ENCODE peak calls at places on chromosome 9, in eight cellular contexts. Y is head of caudate nucleus; R is activated T-cell treated with anti-CD3 and anti-CD28 coated beads, Interleukin-2, amount 50 U/mL, for 72 hours; Z is stimulated activated CD8-positive, alpha-beta memory T cell treated with anti-CD3 and anti-CD28 coated beads, Interleukin-4, amount 100 ng/mL, for 1 hour; K is thyroid gland; E is HTR-8/SVneo; V is ACHN; J is cardiac muscle cell. B is an unnamed sample.

GRCh38 chr9:122360891-122361290 is 9.9 kb upstream of the PTGS1 start:
- DNase-seq in E (no peak), Y (no peak), Z (no peak), J (peak), V (no peak), R (peak), K (no peak), B (no peak)

GRCh38 chr9:100601216-100601615 is 23.3 kb downstream of the CAVIN4 start:
- DNase-seq in R (peak), E (peak), Y (peak), V (peak), J (peak), K (no peak), Z (no peak), B (peak)

GRCh38 chr9:104774132-104774531 is 10.2 kb downstream of the NIPSNAP3B start:
- DNase-seq in R (no peak), K (no peak), Y (no peak), E (no peak), Z (no peak), V (no peak), J (no peak), B (no peak)

GRCh38 chr9:20598367-20598766 is 23.9 kb downstream of the MLLT3 start:
- DNase-seq in V (no peak), E (no peak), Y (no peak), K (no peak), J (no peak), R (no peak), Z (no peak), B (no peak)

GRCh38 chr9:105088499-105088898 is 156.0 kb upstream of the SLC44A1 start:
- DNase-seq in Z (no peak), R (no peak), E (no peak), Y (no peak), V (no peak), K (no peak), J (no peak), B (no peak)

GRCh38 chr9:6877671-6878161 is 119.9 kb downstream of the KDM4C start:
- DNase-seq in R (no peak), V (peak), Z (no peak), E (no peak), J (peak), K (no peak), Y (no peak), B (no peak)

GRCh38 chr9:23117621-23118020 is 671.0 kb downstream of the DMRTA1 start:
- DNase-seq in Z (no peak), J (no peak), Y (no peak), R (no peak), V (peak), K (no peak), E (no peak), B (no peak)

GRCh38 chr9:134774991-134775540 is 105.5 kb upstream of the FCN2 start:
- DNase-seq in K (no peak), Z (no peak), E (no peak), V (no peak), R (no peak), Y (no peak), J (no peak), B (no peak)

GRCh38 chr9:21579209-21579608 is 97.1 kb upstream of the IFNE start:
- DNase-seq in K (no peak), Z (no peak), J (peak), V (no peak), E (no peak), Y (no peak), R (peak), B (no peak)

GRCh38 chr9:75105841-75106240 is 17.5 kb downstream of the OSTF1 start:
- DNase-seq in V (no peak), J (peak), Y (no peak), E (no peak), Z (no peak), R (no peak), K (no peak), B (no peak)

GRCh38 chr9:116689633-116690032 is 2.5 kb downstream of the TRIM32 start:
- DNase-seq in R (no peak), J (no peak), Z (no peak), Y (no peak), E (no peak), V (no peak), K (no peak), B (no peak)

GRCh38 chr9:79883073-79883645 is 311.4 kb downstream of the TLE4 start:
- DNase-seq in Z (peak), V (no peak), J (no peak), K (no peak), E (no peak), Y (no peak), R (peak), B (no peak)

B was measured in LoVo.